ENCODE peak calls at places on chromosomes 7 and 10, in four cellular contexts. One of them, this sample, is unnamed.

GRCh38 chr7:155761162-155761561 is 51.1 kb downstream of the SHH start:
- DNase-seq in GM12878: no peak
- DNase-seq in K562: no peak
- DNase-seq in HepG2: no peak
- DNase-seq in this sample: no peak

GRCh38 chr7:50827281-50827680 is 44.6 kb upstream of the GRB10 start:
- DNase-seq in HepG2: no peak
- DNase-seq in K562: no peak
- DNase-seq in GM12878: no peak
- DNase-seq in this sample: no peak

GRCh38 chr7:34277801-34278195 is 372.5 kb downstream of the BMPER start:
- DNase-seq in GM12878: no peak
- DNase-seq in K562: no peak
- DNase-seq in HepG2: no peak
- DNase-seq in this sample: no peak

GRCh38 chr10:60908896-60909295 is 35.1 kb downstream of the RHOBTB1 start:
- DNase-seq in GM12878: no peak
- DNase-seq in K562: no peak
- DNase-seq in HepG2: peak; percentile 30
- DNase-seq in this sample: no peak

GRCh38 chr10:11891776-11892486 is 68.8 kb downstream of the PROSER2 start:
- DNase-seq in GM12878: no peak
- DNase-seq in HepG2: no peak
- DNase-seq in K562: no peak
- DNase-seq in this sample: no peak

GRCh38 chr7:2785071-2785500 is 59.0 kb downstream of the GNA12 start:
- DNase-seq in K562: no peak
- DNase-seq in GM12878: peak; percentile 40
- DNase-seq in HepG2: no peak
- DNase-seq in this sample: no peak

GRCh38 chr7:121891731-121892130 is 18.8 kb downstream of the PTPRZ1 start:
- DNase-seq in HepG2: no peak
- DNase-seq in GM12878: no peak
- DNase-seq in K562: no peak
- DNase-seq in this sample: no peak

GRCh38 chr7:118148930-118149329 is 35.0 kb upstream of the LSM8 start:
- DNase-seq in GM12878: no peak
- DNase-seq in HepG2: no peak
- DNase-seq in K562: peak; percentile 6
- DNase-seq in this sample: no peak

GRCh38 chr10:29119374-29119773 is 169.5 kb upstream of the LYZL1 start:
- DNase-seq in HepG2: peak; percentile 46
- DNase-seq in GM12878: no peak
- DNase-seq in K562: peak; percentile 59
- DNase-seq in this sample: peak; percentile 63

GRCh38 chr7:51251292-51251691 is 65.3 kb downstream of the COBL start:
- DNase-seq in K562: no peak
- DNase-seq in GM12878: no peak
- DNase-seq in HepG2: no peak
- DNase-seq in this sample: no peak

GRCh38 chr10:4034907-4035581 is 250.0 kb upstream of the KLF6 start:
- DNase-seq in GM12878: no peak
- DNase-seq in HepG2: no peak
- DNase-seq in K562: no peak
- DNase-seq in this sample: no peak

GRCh38 chr7:92916751-92917369 is 80.5 kb upstream of the CDK6 start:
- DNase-seq in GM12878: no peak
- DNase-seq in K562: no peak
- DNase-seq in HepG2: peak; percentile 27
- DNase-seq in this sample: no peak

GRCh38 chr7:95863623-95864022 is 91.3 kb downstream of the DYNC1I1 start:
- DNase-seq in GM12878: no peak
- DNase-seq in HepG2: no peak
- DNase-seq in K562: no peak
- DNase-seq in this sample: no peak

GRCh38 chr10:43055991-43056567 is 20.8 kb upstream of the RET start:
- DNase-seq in GM12878: no peak
- DNase-seq in K562: no peak
- DNase-seq in HepG2: no peak
- DNase-seq in this sample: no peak

GRCh38 chr7:125480762-125481161 is 551.1 kb upstream of the POT1 start:
- DNase-seq in HepG2: no peak
- DNase-seq in GM12878: no peak
- DNase-seq in K562: no peak
- DNase-seq in this sample: no peak

GRCh38 chr7:19128856-19129255 is 11.4 kb upstream of the TWIST1 start:
- DNase-seq in GM12878: no peak
- DNase-seq in K562: no peak
- DNase-seq in HepG2: no peak
- DNase-seq in this sample: no peak

GRCh38 chr10:24238527-24239247 is 29.7 kb downstream of the KIAA1217 start:
- DNase-seq in K562: no peak
- DNase-seq in HepG2: no peak
- DNase-seq in GM12878: no peak
- DNase-seq in this sample: peak; percentile 20

GRCh38 chr7:117053407-117053806 is 100.1 kb downstream of the ST7 start:
- DNase-seq in K562: no peak
- DNase-seq in GM12878: no peak
- DNase-seq in HepG2: no peak
- DNase-seq in this sample: no peak
- TF ChIP-seq FOXM1 in K562: no peak
- TF ChIP-seq FOXM1 in GM12878: no peak
- TF ChIP-seq FOXM1 in HepG2: no peak
- TF ChIP-seq FOXM1 in this sample: no peak

GRCh38 chr10:111233439-111233838 is 156.6 kb downstream of the ADRA2A start:
- DNase-seq in HepG2: no peak
- DNase-seq in K562: peak; percentile 1
- DNase-seq in GM12878: no peak
- DNase-seq in this sample: no peak
- TF ChIP-seq FOXM1 in HepG2: no peak
- TF ChIP-seq FOXM1 in K562: no peak
- TF ChIP-seq FOXM1 in GM12878: no peak
- TF ChIP-seq FOXM1 in this sample: no peak

GRCh38 chr10:79188154-79188763 is 119.5 kb downstream of the ZMIZ1 start:
- DNase-seq in GM12878: no peak
- DNase-seq in K562: peak; percentile 83
- DNase-seq in HepG2: peak; percentile 78
- DNase-seq in this sample: no peak

GRCh38 chr10:79187545-79187940 is 118.8 kb downstream of the ZMIZ1 start:
- DNase-seq in K562: no peak
- DNase-seq in GM12878: no peak
- DNase-seq in HepG2: no peak
- DNase-seq in this sample: no peak

GRCh38 chr10:79190740-79191261 is 122.0 kb downstream of the ZMIZ1 start:
- DNase-seq in K562: no peak
- DNase-seq in GM12878: no peak
- DNase-seq in HepG2: no peak
- DNase-seq in this sample: no peak

GRCh38 chr10:79191951-79192676 is 123.3 kb downstream of the ZMIZ1 start:
- DNase-seq in HepG2: no peak
- DNase-seq in GM12878: no peak
- DNase-seq in K562: no peak
- DNase-seq in this sample: no peak

DNA sequence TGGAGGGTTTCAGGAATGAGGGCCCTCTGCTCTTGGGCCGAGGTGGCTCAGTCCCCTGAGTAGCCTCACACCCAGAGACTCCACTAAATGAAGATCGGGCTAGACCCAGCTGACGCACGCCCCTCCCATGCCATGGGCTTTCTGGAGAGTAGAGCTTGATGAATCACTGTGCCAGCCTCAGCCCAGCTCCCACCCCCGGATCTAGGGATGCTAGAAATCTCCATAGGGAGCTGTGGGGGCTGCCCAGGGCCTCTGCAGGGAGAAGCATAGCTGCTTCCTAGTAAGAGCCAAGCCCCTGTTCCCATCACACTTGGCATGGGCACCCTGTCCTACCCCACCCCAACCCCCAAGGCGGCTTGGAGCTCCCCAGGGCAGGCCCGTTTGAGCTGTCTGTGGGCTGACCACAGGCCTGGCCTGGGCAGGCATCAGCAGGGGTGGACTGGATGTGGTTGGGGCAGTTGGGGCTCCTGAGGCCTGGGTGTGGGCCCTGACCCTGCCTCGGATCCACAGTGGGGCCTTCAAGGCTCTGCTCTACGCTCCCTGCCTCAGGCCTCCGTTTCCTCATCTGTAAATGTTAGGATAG is 121.2 kb downstream of the ZMIZ1 start:
- DNase-seq in K562: no peak
- DNase-seq in GM12878: no peak
- DNase-seq in HepG2: no peak
- DNase-seq in this sample: no peak
- TF ChIP-seq FOXM1 in K562: no peak
- TF ChIP-seq FOXM1 in GM12878: no peak
- TF ChIP-seq FOXM1 in HepG2: no peak
- TF ChIP-seq FOXM1 in this sample: no peak

GRCh38 chr10:34254596-34254995 is 560.5 kb downstream of the PARD3 start:
- DNase-seq in GM12878: peak; percentile 12
- DNase-seq in HepG2: peak; percentile 92
- DNase-seq in K562: no peak
- DNase-seq in this sample: no peak

GRCh38 chr10:34250722-34251121 is 564.4 kb downstream of the PARD3 start:
- DNase-seq in GM12878: no peak
- DNase-seq in K562: no peak
- DNase-seq in HepG2: no peak
- DNase-seq in this sample: no peak

GRCh38 chr10:34251177-34251576 is 563.9 kb downstream of the PARD3 start:
- DNase-seq in HepG2: no peak
- DNase-seq in GM12878: no peak
- DNase-seq in K562: no peak
- DNase-seq in this sample: no peak

GRCh38 chr10:34249634-34250033 is 565.5 kb downstream of the PARD3 start:
- DNase-seq in K562: no peak
- DNase-seq in HepG2: peak; percentile 34
- DNase-seq in GM12878: no peak
- DNase-seq in this sample: peak; percentile 7

GRCh38 chr10:34252111-34252510 is 563.0 kb downstream of the PARD3 start:
- DNase-seq in GM12878: no peak
- DNase-seq in HepG2: no peak
- DNase-seq in K562: no peak
- DNase-seq in this sample: no peak
- TF ChIP-seq FOXM1 in GM12878: no peak
- TF ChIP-seq FOXM1 in HepG2: no peak
- TF ChIP-seq FOXM1 in K562: no peak
- TF ChIP-seq FOXM1 in this sample: no peak

DNA sequence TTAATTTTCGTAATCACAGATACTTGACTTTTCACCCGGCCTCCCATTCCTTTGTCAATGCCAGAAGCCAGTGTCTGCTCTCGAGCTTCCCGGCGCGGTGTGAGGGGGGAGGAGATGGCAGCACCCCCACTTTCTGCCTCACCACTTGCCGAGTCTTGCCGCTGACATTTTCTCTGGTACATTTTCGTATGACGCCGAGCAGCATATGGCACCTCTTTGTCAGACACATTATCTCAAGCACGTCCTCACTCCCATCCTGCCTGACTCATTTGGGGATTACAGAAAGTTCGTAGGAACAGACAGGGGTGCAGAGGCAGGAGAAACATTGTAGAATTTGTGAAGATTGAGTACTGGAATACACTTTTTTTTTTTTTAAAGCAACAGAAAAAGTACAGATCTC is 60.8 kb upstream of the SORCS3 start:
- DNase-seq in HepG2: no peak
- DNase-seq in K562: no peak
- DNase-seq in GM12878: no peak
- DNase-seq in this sample: no peak
- TF ChIP-seq FOXM1 in HepG2: no peak
- TF ChIP-seq FOXM1 in K562: no peak
- TF ChIP-seq FOXM1 in GM12878: no peak
- TF ChIP-seq FOXM1 in this sample: no peak

GRCh38 chr10:81725851-81726250 is 149.1 kb upstream of the NRG3 start:
- DNase-seq in GM12878: no peak
- DNase-seq in K562: no peak
- DNase-seq in HepG2: no peak
- DNase-seq in this sample: no peak

GRCh38 chr10:81722405-81722804 is 152.6 kb upstream of the NRG3 start:
- DNase-seq in HepG2: no peak
- DNase-seq in K562: no peak
- DNase-seq in GM12878: no peak
- DNase-seq in this sample: no peak

GRCh38 chr10:81728692-81729091 is 146.3 kb upstream of the NRG3 start:
- DNase-seq in HepG2: no peak
- DNase-seq in GM12878: no peak
- DNase-seq in K562: no peak
- DNase-seq in this sample: no peak

GRCh38 chr10:81724431-81724830 is 150.6 kb upstream of the NRG3 start:
- DNase-seq in K562: no peak
- DNase-seq in GM12878: no peak
- DNase-seq in HepG2: no peak
- DNase-seq in this sample: no peak
- TF ChIP-seq FOXM1 in K562: no peak
- TF ChIP-seq FOXM1 in GM12878: no peak
- TF ChIP-seq FOXM1 in HepG2: no peak
- TF ChIP-seq FOXM1 in this sample: no peak

DNA sequence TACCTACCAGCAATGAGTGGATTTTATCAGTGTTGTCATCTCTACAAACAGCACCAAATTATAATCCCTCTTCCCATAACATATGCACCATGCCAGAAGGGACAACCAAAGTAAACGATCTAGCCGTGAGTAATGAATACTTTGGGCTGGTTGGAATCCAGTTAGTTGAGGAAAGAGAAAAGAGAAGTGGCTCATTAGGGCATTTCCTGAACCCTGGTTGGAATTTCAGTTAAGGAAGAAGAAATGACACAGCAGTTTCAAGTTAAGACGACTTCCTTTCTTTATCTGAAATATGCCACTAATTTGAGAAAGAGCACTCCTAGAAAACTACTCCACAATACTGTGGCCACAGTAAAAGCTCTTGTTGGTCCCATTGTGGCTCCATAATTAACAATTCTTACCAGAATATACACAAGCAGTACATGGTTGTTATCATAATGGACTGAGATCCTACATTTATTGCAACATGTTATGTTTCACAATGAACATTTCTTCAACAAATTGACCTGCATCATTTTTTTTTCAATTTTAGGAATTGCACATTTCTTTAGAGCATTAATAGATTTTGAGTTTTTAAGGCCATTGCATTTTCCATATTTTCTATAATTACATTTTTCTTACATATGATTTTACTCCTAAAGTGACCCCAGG is at the start of gene TFEC:
- DNase-seq in HepG2: no peak
- DNase-seq in K562: no peak
- DNase-seq in GM12878: no peak
- DNase-seq in this sample: no peak
- TF ChIP-seq FOXM1 in HepG2: no peak
- TF ChIP-seq FOXM1 in K562: no peak
- TF ChIP-seq FOXM1 in GM12878: no peak
- TF ChIP-seq FOXM1 in this sample: no peak

This sample was measured in HEK293T.